ENCODE peak calls at places on chromosome 19, in five cellular contexts. F, O, I, N and E are unnamed samples.

GRCh38 chr19:44277331-44277730 is 17.6 kb downstream of the ZNF233 start:
- DNase-seq in F (no peak), O (no peak), I (no peak), N (no peak), E (no peak)

GRCh38 chr19:8324186-8325050 is 3.1 kb downstream of the RPS28 start:
- DNase-seq in F (no peak), O (no peak), I (peak; percentile 29), N (no peak), E (no peak)

GRCh38 chr19:17475541-17476115 is 5.3 kb downstream of the SLC27A1 start:
- DNase-seq in F (peak; percentile 69), O (peak; percentile 65), I (peak; percentile 61), N (peak; percentile 67), E (no peak)

GRCh38 chr19:19475845-19476828 is 39.2 kb downstream of the TSSK6 start:
- DNase-seq in F (no peak), O (no peak), I (no peak), N (no peak), E (no peak)

GRCh38 chr19:18789883-18790565 is 1.1 kb downstream of the COMP start:
- DNase-seq in F (peak; percentile 63), O (no peak), I (no peak), N (no peak), E (no peak)

GRCh38 chr19:49672131-49672919 is 4.7 kb upstream of the PRMT1 start:
- DNase-seq in F (peak; percentile 91), O (peak; percentile 81), I (peak; percentile 83), N (peak; percentile 70), E (peak; percentile 71)

GRCh38 chr19:7419153-7419552 is 69.7 kb downstream of the PEX11G start:
- DNase-seq in F (no peak), O (no peak), I (no peak), N (no peak), E (no peak)

GRCh38 chr19:661427-662196 is 1.4 kb downstream of the RNF126 start:
- DNase-seq in F (no peak), O (peak; percentile 60), I (no peak), N (no peak), E (peak; percentile 58)

GRCh38 chr19:32372726-32373613 is 27.6 kb downstream of the ZNF507 start:
- DNase-seq in F (no peak), O (no peak), I (no peak), N (no peak), E (no peak)

GRCh38 chr19:29535432-29535831 is 9.6 kb downstream of the VSTM2B start:
- DNase-seq in F (peak; percentile 28), O (peak; percentile 11), I (no peak), N (no peak), E (no peak)

GRCh38 chr19:23116802-23117571 is at the start of gene ZNF730:
- DNase-seq in F (peak; percentile 64), O (no peak), I (peak; percentile 37), N (peak; percentile 71), E (peak; percentile 26)

DNA sequence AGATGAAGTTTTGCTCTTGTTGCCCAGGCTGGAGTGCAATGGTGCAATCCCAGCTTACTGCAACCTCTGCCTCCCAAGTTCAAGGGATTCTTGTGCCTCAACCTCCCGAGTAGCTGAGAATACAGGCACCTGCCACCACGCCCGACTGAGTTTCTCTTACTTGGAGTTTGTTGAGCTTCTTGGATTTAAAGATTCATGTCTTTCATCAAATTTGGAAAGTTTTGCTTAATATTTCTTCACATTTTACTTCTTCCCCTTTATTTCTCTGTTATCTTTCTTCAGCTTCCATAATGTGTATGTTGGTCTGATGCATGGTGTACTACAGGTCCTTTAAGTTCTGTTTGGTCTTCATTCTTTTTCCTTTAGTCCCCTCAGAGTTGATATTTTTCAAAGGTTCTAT is 8.9 kb upstream of the ZNF560 start:
- DNase-seq in F (no peak), O (no peak), I (no peak), N (no peak), E (no peak)
- H3K9me3 ChIP-seq in F (peaks cover 73% of the 10 kb centered on the region), O (peaks cover 96% of the 10 kb centered on the region), I (peaks cover 85% of the 10 kb centered on the region), N (peaks cover 93% of the 10 kb centered on the region), E (no peaks in the 10 kb centered on the region)

GRCh38 chr19:40009674-40010073 is 12.8 kb downstream of the ZNF546 start:
- DNase-seq in F (no peak), O (no peak), I (no peak), N (no peak), E (no peak)
- H3K9me3 ChIP-seq in F (peaks cover 44% of the 10 kb centered on the region), O (peaks cover 47% of the 10 kb centered on the region), I (peaks cover 58% of the 10 kb centered on the region), N (peaks cover 41% of the 10 kb centered on the region), E (peaks cover 10% of the 10 kb centered on the region)

DNA sequence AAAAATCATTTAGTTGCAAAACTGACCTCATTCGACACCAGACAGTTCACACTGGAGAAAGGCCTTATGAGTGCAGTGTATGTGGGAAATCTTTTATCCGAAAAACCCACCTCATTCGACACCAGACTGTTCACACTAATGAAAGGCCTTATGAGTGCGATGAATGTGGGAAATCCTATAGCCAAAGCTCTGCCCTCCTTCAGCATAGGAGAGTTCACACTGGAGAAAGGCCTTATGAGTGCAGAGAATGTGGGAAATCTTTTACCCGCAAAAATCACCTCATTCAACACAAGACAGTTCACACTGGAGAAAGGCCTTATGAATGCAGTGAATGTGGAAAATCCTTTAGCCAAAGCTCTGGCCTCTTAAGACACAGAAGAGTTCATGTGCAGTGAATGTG is 7.1 kb upstream of the ZNF134 start:
- DNase-seq in F (no peak), O (no peak), I (no peak), N (no peak), E (no peak)
- H3K9me3 ChIP-seq in F (peaks cover 90% of the 10 kb centered on the region), O (peaks cover 91% of the 10 kb centered on the region), I (peaks cover 83% of the 10 kb centered on the region), N (peaks cover 71% of the 10 kb centered on the region), E (peaks cover 9% of the 10 kb centered on the region)

GRCh38 chr19:4378886-4379285 is 21.5 kb downstream of the SH3GL1 start:
- DNase-seq in F (no peak), O (no peak), I (no peak), N (no peak), E (no peak)
- H3K9me3 ChIP-seq in F (no peaks in the 10 kb centered on the region), O (no peaks in the 10 kb centered on the region), I (no peaks in the 10 kb centered on the region), N (no peaks in the 10 kb centered on the region), E (no peaks in the 10 kb centered on the region)

GRCh38 chr19:34666200-34666957 is 10.6 kb downstream of the SCGB2B2 start:
- DNase-seq in F (no peak), O (no peak), I (no peak), N (no peak), E (no peak)

GRCh38 chr19:34664168-34664567 is 12.8 kb downstream of the SCGB2B2 start:
- DNase-seq in F (no peak), O (no peak), I (no peak), N (peak; percentile 54), E (no peak)

GRCh38 chr19:34662919-34663318 is 14.0 kb downstream of the SCGB2B2 start:
- DNase-seq in F (no peak), O (no peak), I (no peak), N (no peak), E (no peak)

GRCh38 chr19:34664870-34665269 is 12.1 kb downstream of the SCGB2B2 start:
- DNase-seq in F (no peak), O (no peak), I (no peak), N (no peak), E (no peak)

DNA sequence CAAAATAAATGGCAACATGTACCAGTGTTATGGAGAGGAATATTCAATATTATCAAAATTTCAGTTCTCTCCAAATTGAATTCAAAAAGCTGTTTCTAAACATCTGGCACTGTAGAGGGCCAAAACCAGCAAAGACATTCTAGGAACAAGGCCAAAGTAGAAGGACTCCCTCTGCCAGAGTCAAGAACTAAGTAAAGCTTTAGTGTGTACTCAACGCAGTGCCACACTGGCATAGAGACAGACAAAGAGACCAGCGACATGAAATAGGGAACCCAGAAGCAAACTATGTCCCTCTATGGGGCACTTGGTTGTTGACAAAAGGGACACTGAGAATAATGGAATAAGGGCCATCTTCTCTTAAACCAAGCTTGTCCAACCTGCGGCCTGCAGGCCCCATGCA is 15.6 kb downstream of the SCGB2B2 start:
- DNase-seq in F (no peak), O (peak; percentile 45), I (no peak), N (no peak), E (no peak)
- H3K9me3 ChIP-seq in F (no peaks in the 10 kb centered on the region), O (no peaks in the 10 kb centered on the region), I (no peaks in the 10 kb centered on the region), N (no peaks in the 10 kb centered on the region), E (no peaks in the 10 kb centered on the region)

DNA sequence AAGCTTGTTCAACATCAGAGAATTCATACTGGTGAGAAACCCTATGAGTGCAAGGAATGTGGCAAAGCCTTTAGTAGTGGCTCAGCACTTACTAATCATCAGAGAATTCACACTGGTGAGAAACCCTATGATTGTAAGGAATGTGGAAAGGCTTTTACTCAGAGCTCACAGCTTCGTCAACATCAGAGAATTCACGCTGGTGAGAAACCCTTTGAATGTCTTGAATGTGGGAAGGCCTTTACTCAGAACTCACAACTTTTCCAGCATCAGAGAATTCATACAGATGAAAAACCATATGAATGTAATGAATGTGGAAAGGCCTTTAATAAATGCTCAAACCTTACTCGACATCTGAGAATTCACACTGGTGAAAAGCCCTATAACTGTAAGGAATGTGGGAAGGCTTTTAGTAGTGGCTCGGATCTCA is 25.2 kb downstream of the ZNF383 start:
- DNase-seq in F (no peak), O (no peak), I (no peak), N (no peak), E (no peak)
- H3K9me3 ChIP-seq in F (peaks cover 100% of the 10 kb centered on the region), O (peaks cover 100% of the 10 kb centered on the region), I (peaks cover 100% of the 10 kb centered on the region), N (peaks cover 100% of the 10 kb centered on the region), E (peaks cover 55% of the 10 kb centered on the region)